ENCODE peak calls at places on chromosome 22, in eight cellular contexts. One of them, this sample, is unnamed.

GRCh38 chr22:41782316-41782715 is 18.2 kb upstream of the CCDC134 start:
- DNase-seq in activated CD8-positive, alpha-beta memory T cell treated with anti-CD3 and anti-CD28 coated beads for 24 hours: no peak
- DNase-seq in activated CD4-positive, alpha-beta T cell treated with anti-CD3 and anti-CD28 coated beads, Interleukin-2, amount 50 U/mL, for 24 hours: no peak
- DNase-seq in AG10803: no peak
- DNase-seq in naive thymus-derived CD8-positive, alpha-beta T cell: no peak
- DNase-seq in cardiac muscle cell: no peak
- DNase-seq in KBM-7: no peak
- DNase-seq in ELR: no peak
- DNase-seq in this sample: no peak

GRCh38 chr22:37632174-37633081 is 7.0 kb upstream of the SH3BP1 start:
- DNase-seq in activated CD8-positive, alpha-beta memory T cell treated with anti-CD3 and anti-CD28 coated beads for 24 hours: peak
- DNase-seq in activated CD4-positive, alpha-beta T cell treated with anti-CD3 and anti-CD28 coated beads, Interleukin-2, amount 50 U/mL, for 24 hours: no peak
- DNase-seq in AG10803: no peak
- DNase-seq in naive thymus-derived CD8-positive, alpha-beta T cell: no peak
- DNase-seq in cardiac muscle cell: no peak
- DNase-seq in KBM-7: no peak
- DNase-seq in ELR: no peak
- DNase-seq in this sample: no peak

GRCh38 chr22:50486561-50487289 is at the start of gene MIOX:
- DNase-seq in activated CD8-positive, alpha-beta memory T cell treated with anti-CD3 and anti-CD28 coated beads for 24 hours: no peak
- DNase-seq in activated CD4-positive, alpha-beta T cell treated with anti-CD3 and anti-CD28 coated beads, Interleukin-2, amount 50 U/mL, for 24 hours: no peak
- DNase-seq in AG10803: peak
- DNase-seq in naive thymus-derived CD8-positive, alpha-beta T cell: no peak
- DNase-seq in cardiac muscle cell: no peak
- DNase-seq in KBM-7: no peak
- DNase-seq in ELR: peak
- DNase-seq in this sample: no peak

GRCh38 chr22:43159484-43160178 is 8.3 kb downstream of the TSPO start:
- DNase-seq in activated CD8-positive, alpha-beta memory T cell treated with anti-CD3 and anti-CD28 coated beads for 24 hours: no peak
- DNase-seq in activated CD4-positive, alpha-beta T cell treated with anti-CD3 and anti-CD28 coated beads, Interleukin-2, amount 50 U/mL, for 24 hours: no peak
- DNase-seq in AG10803: no peak
- DNase-seq in naive thymus-derived CD8-positive, alpha-beta T cell: no peak
- DNase-seq in cardiac muscle cell: peak
- DNase-seq in KBM-7: no peak
- DNase-seq in ELR: no peak
- DNase-seq in this sample: no peak

GRCh38 chr22:26570864-26571525 is 18.9 kb downstream of the TPST2 start:
- DNase-seq in activated CD8-positive, alpha-beta memory T cell treated with anti-CD3 and anti-CD28 coated beads for 24 hours: no peak
- DNase-seq in activated CD4-positive, alpha-beta T cell treated with anti-CD3 and anti-CD28 coated beads, Interleukin-2, amount 50 U/mL, for 24 hours: no peak
- DNase-seq in AG10803: no peak
- DNase-seq in naive thymus-derived CD8-positive, alpha-beta T cell: no peak
- DNase-seq in cardiac muscle cell: no peak
- DNase-seq in KBM-7: no peak
- DNase-seq in ELR: no peak
- DNase-seq in this sample: no peak

GRCh38 chr22:36180038-36180880 is 19.7 kb upstream of the APOL3 start:
- DNase-seq in activated CD8-positive, alpha-beta memory T cell treated with anti-CD3 and anti-CD28 coated beads for 24 hours: peak
- DNase-seq in activated CD4-positive, alpha-beta T cell treated with anti-CD3 and anti-CD28 coated beads, Interleukin-2, amount 50 U/mL, for 24 hours: peak
- DNase-seq in AG10803: peak
- DNase-seq in naive thymus-derived CD8-positive, alpha-beta T cell: peak
- DNase-seq in cardiac muscle cell: peak
- DNase-seq in KBM-7: peak
- DNase-seq in ELR: peak
- DNase-seq in this sample: peak

GRCh38 chr22:22558972-22559603 is at the start of gene PRAME:
- DNase-seq in activated CD8-positive, alpha-beta memory T cell treated with anti-CD3 and anti-CD28 coated beads for 24 hours: peak
- DNase-seq in activated CD4-positive, alpha-beta T cell treated with anti-CD3 and anti-CD28 coated beads, Interleukin-2, amount 50 U/mL, for 24 hours: peak
- DNase-seq in AG10803: peak
- DNase-seq in naive thymus-derived CD8-positive, alpha-beta T cell: peak
- DNase-seq in cardiac muscle cell: peak
- DNase-seq in KBM-7: peak
- DNase-seq in ELR: peak
- DNase-seq in this sample: peak

GRCh38 chr22:39212721-39213376 is 31.9 kb downstream of the PDGFB start:
- DNase-seq in activated CD8-positive, alpha-beta memory T cell treated with anti-CD3 and anti-CD28 coated beads for 24 hours: peak
- DNase-seq in activated CD4-positive, alpha-beta T cell treated with anti-CD3 and anti-CD28 coated beads, Interleukin-2, amount 50 U/mL, for 24 hours: no peak
- DNase-seq in AG10803: no peak
- DNase-seq in naive thymus-derived CD8-positive, alpha-beta T cell: no peak
- DNase-seq in cardiac muscle cell: peak
- DNase-seq in KBM-7: no peak
- DNase-seq in ELR: peak
- DNase-seq in this sample: peak

GRCh38 chr22:48459859-48460823 is 1367.5 kb downstream of the BRD1 start:
- DNase-seq in activated CD8-positive, alpha-beta memory T cell treated with anti-CD3 and anti-CD28 coated beads for 24 hours: no peak
- DNase-seq in activated CD4-positive, alpha-beta T cell treated with anti-CD3 and anti-CD28 coated beads, Interleukin-2, amount 50 U/mL, for 24 hours: no peak
- DNase-seq in AG10803: no peak
- DNase-seq in naive thymus-derived CD8-positive, alpha-beta T cell: no peak
- DNase-seq in cardiac muscle cell: no peak
- DNase-seq in KBM-7: no peak
- DNase-seq in ELR: no peak
- DNase-seq in this sample: no peak